ENCODE peak calls at places on chromosomes 5 and 9, in four cellular contexts. H is pons, P is AG08395, G is left ventricle myocardium superior. N is an unnamed sample.

GRCh38 chr5:161547573-161548471 is 1.3 kb upstream of the GABRB2 start:
- DNase-seq in H (no peak), P (no peak), G (peak; percentile 15), N (peak; percentile 55)

GRCh38 chr9:81526587-81526986 is 162.8 kb downstream of the TLE1 start:
- DNase-seq in G (no peak), H (no peak), P (peak; percentile 58), N (no peak)

GRCh38 chr5:154422298-154422697 is 23.5 kb upstream of the SAP30L start:
- DNase-seq in G (no peak), P (no peak), H (no peak), N (no peak)

GRCh38 chr5:149024477-149024876 is 38.4 kb downstream of the SH3TC2 start:
- DNase-seq in H (no peak), G (no peak), P (no peak), N (no peak)

GRCh38 chr5:168793844-168794837 is 215.0 kb upstream of the PANK3 start:
- DNase-seq in H (peak; percentile 49), P (peak; percentile 90), G (no peak), N (no peak)

GRCh38 chr5:178398856-178399722 is 166.5 kb upstream of the PHYKPL start:
- DNase-seq in P (no peak), G (no peak), H (no peak), N (no peak)

GRCh38 chr5:38780316-38780715 is 65.5 kb upstream of the OSMR start:
- DNase-seq in G (no peak), H (no peak), P (no peak), N (no peak)

GRCh38 chr5:16881253-16881652 is 54.8 kb downstream of the MYO10 start:
- DNase-seq in G (no peak), H (no peak), P (no peak), N (no peak)

GRCh38 chr5:53170748-53171349 is 61.3 kb upstream of the MOCS2 start:
- DNase-seq in P (peak; percentile 48), G (no peak), H (peak; percentile 41), N (peak; percentile 18)

GRCh38 chr5:53019320-53019719 is 30.2 kb downstream of the ITGA2 start:
- DNase-seq in P (peak; percentile 47), G (no peak), H (no peak), N (no peak)

GRCh38 chr9:95363051-95363841 is 45.7 kb upstream of the FANCC start:
- DNase-seq in P (no peak), G (no peak), H (no peak), N (peak; percentile 58)

GRCh38 chr5:80884851-80885697 is 75.1 kb upstream of the RASGRF2 start:
- DNase-seq in G (no peak), P (no peak), H (no peak), N (no peak)

GRCh38 chr5:1183424-1184162 is 17.8 kb upstream of the SLC6A19 start:
- DNase-seq in G (peak; percentile 26), H (no peak), P (no peak), N (no peak)

GRCh38 chr5:106966686-106967315 is 703.9 kb downstream of the EFNA5 start:
- DNase-seq in H (no peak), P (no peak), G (no peak), N (no peak)

GRCh38 chr5:122704247-122705036 is 70.4 kb upstream of the SNX2 start:
- DNase-seq in G (no peak), H (peak; percentile 64), P (peak; percentile 52), N (peak; percentile 33)

N was measured in cerebellar cortex.